ENCODE peak calls at places on chromosomes 11 and 22, in four cellular contexts. J, F, S and U are unnamed samples.

GRCh38 chr11:3037945-3038271 is 19.3 kb downstream of the CARS1 start:
- DNase-seq in J (no peak), S (no peak), F (no peak), U (no peak)

GRCh38 chr11:12270215-12270797 is 107.1 kb upstream of the PARVA start:
- DNase-seq in J (no peak), S (no peak), F (no peak), U (no peak)

GRCh38 chr22:42172385-42173172 is 42.0 kb upstream of the CYP2D6 start:
- DNase-seq in F (no peak), J (no peak), S (no peak), U (no peak)

GRCh38 chr11:61820174-61820573 is 3.4 kb upstream of the FADS1 start:
- DNase-seq in F (no peak), S (no peak), J (no peak), U (peak)

GRCh38 chr11:111554532-111554931 is 14.0 kb downstream of the LAYN start:
- DNase-seq in F (no peak), S (no peak), J (no peak), U (peak)

GRCh38 chr11:62911137-62912130 is 9.7 kb downstream of the CHRM1 start:
- DNase-seq in J (no peak), F (no peak), S (no peak), U (no peak)

GRCh38 chr11:96267001-96267489 is 76.0 kb downstream of the MAML2 start:
- DNase-seq in J (no peak), F (no peak), S (no peak), U (no peak)

GRCh38 chr11:9802291-9802861 is 138.5 kb downstream of the SWAP70 start:
- DNase-seq in J (no peak), S (no peak), F (no peak), U (peak)

GRCh38 chr11:128868851-128869671 is 2.0 kb upstream of the KCNJ1 start:
- DNase-seq in F (no peak), S (peak), J (no peak), U (no peak)

GRCh38 chr11:120197977-120198376 is 12.9 kb upstream of the OAF start:
- DNase-seq in J (no peak), F (no peak), S (no peak), U (no peak)

GRCh38 chr11:11746454-11746853 is 95.3 kb upstream of the USP47 start:
- DNase-seq in S (no peak), J (no peak), F (no peak), U (no peak)

GRCh38 chr22:28882545-28882877 is 861 bp upstream of the ZNRF3 start:
- DNase-seq in S (no peak), J (peak), F (peak), U (no peak)

GRCh38 chr11:92211576-92212167 is 12.9 kb upstream of the FAT3 start:
- DNase-seq in F (peak), S (no peak), J (no peak), U (no peak)

GRCh38 chr11:4922304-4922703 is 1.8 kb downstream of the OR51G1 start:
- DNase-seq in J (no peak), S (no peak), F (no peak), U (no peak)

GRCh38 chr11:96318399-96318798 is 24.6 kb downstream of the MAML2 start:
- DNase-seq in J (no peak), S (no peak), F (no peak), U (no peak)

GRCh38 chr11:108511851-108512474 is 13.8 kb upstream of the POGLUT3 start:
- DNase-seq in F (no peak), J (no peak), S (no peak), U (peak)

GRCh38 chr11:3129591-3130268 is 35.4 kb downstream of the OSBPL5 start:
- DNase-seq in J (no peak), S (no peak), F (no peak), U (no peak)

GRCh38 chr11:112661571-112661970 is 299.6 kb upstream of the NCAM1 start:
- DNase-seq in F (no peak), S (no peak), J (no peak), U (no peak)

GRCh38 chr11:16891170-16891569 is 123.0 kb downstream of the PLEKHA7 start:
- DNase-seq in F (no peak), J (no peak), S (no peak), U (no peak)

GRCh38 chr11:115660072-115660805 is 156.0 kb upstream of the CADM1 start:
- DNase-seq in F (no peak), J (no peak), S (no peak), U (no peak)

GRCh38 chr22:26017932-26018331 is 151.3 kb upstream of the SEZ6L start:
- DNase-seq in S (no peak), J (no peak), F (no peak), U (no peak)

GRCh38 chr11:69127091-69127850 is 28.5 kb upstream of the SMIM38 start:
- DNase-seq in J (no peak), F (peak), S (no peak), U (no peak)

GRCh38 chr22:27542602-27543001 is 259.0 kb downstream of the MN1 start:
- DNase-seq in F (no peak), J (no peak), S (no peak), U (no peak)

GRCh38 chr22:32830473-32830872 is 29.0 kb downstream of the TIMP3 start:
- DNase-seq in F (peak), J (no peak), S (no peak), U (no peak)

GRCh38 chr11:45641961-45642360 is 23.5 kb downstream of the CHST1 start:
- DNase-seq in S (no peak), J (no peak), F (no peak), U (no peak)

GRCh38 chr22:49785841-49786451 is 41.7 kb downstream of the BRD1 start:
- DNase-seq in S (no peak), F (no peak), J (no peak), U (no peak)

GRCh38 chr11:64372802-64373597 is 14.0 kb downstream of the RPS6KA4 start:
- DNase-seq in S (no peak), J (peak), F (no peak), U (no peak)

GRCh38 chr22:47618180-47618579 is 855.7 kb downstream of the TBC1D22A start:
- DNase-seq in J (no peak), F (no peak), S (no peak), U (no peak)

GRCh38 chr11:94597896-94598295 is 30.7 kb downstream of the PIWIL4 start:
- DNase-seq in J (no peak), S (no peak), F (no peak), U (no peak)

GRCh38 chr11:110311783-110312578 is 15.6 kb upstream of the RDX start:
- DNase-seq in S (no peak), F (no peak), J (no peak), U (no peak)

GRCh38 chr11:66970808-66971442 is 4.2 kb upstream of the C11orf86 start:
- DNase-seq in J (peak), S (no peak), F (peak), U (peak)

GRCh38 chr11:68780829-68781228 is 29.5 kb upstream of the TESMIN start:
- DNase-seq in F (peak), S (no peak), J (peak), U (no peak)

GRCh38 chr11:41498726-41499125 is 39.3 kb upstream of the LRRC4C start:
- DNase-seq in F (no peak), S (no peak), J (no peak), U (no peak)

GRCh38 chr11:40104941-40105550 is 1354.4 kb downstream of the LRRC4C start:
- DNase-seq in J (no peak), S (no peak), F (no peak), U (no peak)

GRCh38 chr11:67563354-67564114 is 20.1 kb upstream of the GSTP1 start:
- DNase-seq in J (peak), S (no peak), F (peak), U (no peak)

GRCh38 chr22:48278620-48279464 is 1516.4 kb downstream of the TBC1D22A start:
- DNase-seq in J (no peak), S (no peak), F (no peak), U (no peak)

GRCh38 chr22:37848587-37849088 is 581 bp upstream of the EIF3L start:
- DNase-seq in F (no peak), S (peak), J (peak), U (no peak)

GRCh38 chr11:129814244-129814992 is 1.2 kb upstream of the TMEM45B start:
- DNase-seq in S (peak), F (no peak), J (no peak), U (no peak)

GRCh38 chr22:21866821-21867527 is 471 bp downstream of the MAPK1 start:
- DNase-seq in F (peak), J (no peak), S (no peak), U (no peak)

GRCh38 chr11:58446294-58446693 is 4.3 kb upstream of the OR5B12 start:
- DNase-seq in J (no peak), S (no peak), F (no peak), U (no peak)

DNA sequence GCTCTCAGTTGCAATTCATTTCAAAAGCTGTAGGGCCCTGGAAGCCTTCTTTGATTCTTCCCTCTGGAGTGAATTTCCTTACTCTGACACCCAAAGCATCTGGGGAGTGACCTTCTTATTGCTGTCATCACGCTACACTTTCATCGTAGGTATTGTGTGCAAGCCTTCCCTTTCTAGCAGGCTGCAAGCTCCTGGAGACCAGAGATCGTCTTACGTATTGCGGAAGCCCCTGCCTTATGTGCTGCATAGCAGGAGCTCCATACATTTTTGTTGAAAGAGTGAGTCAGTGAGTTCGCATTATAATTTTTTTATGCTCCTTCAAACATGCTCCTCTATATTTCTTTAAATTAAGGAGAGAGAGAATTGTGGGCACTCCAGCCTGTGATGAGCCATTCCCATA is 21.2 kb upstream of the TMEM218 start:
- DNase-seq in J (no peak), F (no peak), S (no peak), U (no peak)
- H3K27ac ChIP-seq in J (no peak), F (no peak), S (no peak), U (no peak)

DNA sequence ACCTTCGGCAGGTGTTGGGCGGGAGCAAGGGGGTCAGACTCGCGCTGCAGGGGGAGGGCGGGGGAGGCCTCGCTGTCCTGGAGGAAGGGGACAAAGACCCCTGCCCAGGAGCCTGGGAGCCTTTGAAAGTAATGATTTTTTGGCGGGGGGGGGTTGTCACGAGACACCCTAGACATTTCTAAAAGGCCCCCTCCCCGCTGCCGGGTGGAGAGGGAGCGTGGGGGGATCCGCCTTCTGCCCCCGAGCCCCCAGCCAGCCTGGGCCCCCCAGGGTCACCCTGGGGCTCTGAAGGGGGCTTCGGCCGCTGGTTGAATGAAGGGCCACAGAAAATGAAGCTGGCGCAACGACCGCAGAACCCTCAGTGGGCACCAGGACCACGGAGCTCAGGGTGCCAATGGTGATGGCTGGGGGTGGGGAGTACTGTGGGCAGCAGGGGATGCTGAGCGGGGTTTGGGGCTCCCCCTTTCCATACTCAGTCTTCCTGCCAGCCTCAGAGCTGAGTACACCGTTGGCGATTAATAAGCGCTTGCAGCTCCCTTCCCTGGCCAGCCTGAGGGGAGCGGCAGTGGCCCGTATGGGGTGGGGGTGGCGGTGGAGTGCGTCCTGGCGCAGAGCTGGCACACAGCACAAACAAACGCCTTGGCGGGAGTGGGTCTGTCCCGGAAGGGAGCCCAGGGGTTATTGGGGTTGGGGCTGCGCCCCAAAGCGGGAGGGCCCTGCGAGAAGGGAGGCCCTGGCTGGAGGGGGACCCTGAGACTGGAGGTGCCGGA is 1.2 kb upstream of the DUSP8 start:
- DNase-seq in S (peak), F (no peak), J (no peak), U (no peak)
- H3K27ac ChIP-seq in S (peak), F (no peak), J (peak), U (peak)

DNA sequence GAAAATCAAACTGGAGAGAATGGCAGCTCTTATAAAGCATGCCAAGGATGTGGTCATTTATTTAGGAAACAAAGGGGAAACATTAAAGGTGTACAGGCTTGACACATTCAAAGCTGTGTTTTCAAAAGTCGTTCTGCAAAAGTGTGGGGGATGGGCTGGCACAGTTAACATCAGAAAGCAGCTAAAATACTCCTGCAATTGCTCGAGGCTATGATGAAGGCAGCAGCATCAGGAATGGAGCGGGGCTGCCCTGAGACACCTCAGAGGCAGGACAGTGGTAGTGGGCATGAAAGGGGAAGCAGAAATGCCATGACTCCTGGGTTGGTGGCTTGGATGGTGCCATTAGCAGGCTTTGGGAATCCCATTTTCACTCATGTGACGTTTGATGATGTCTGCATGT is 701 bp downstream of the NCAPD3 start:
- DNase-seq in J (no peak), F (no peak), S (no peak), U (no peak)
- H3K27ac ChIP-seq in J (peak), F (no peak), S (peak), U (no peak)

GRCh38 chr22:31187627-31188026 is 24.5 kb upstream of the LIMK2 start:
- DNase-seq in S (no peak), F (no peak), J (no peak), U (no peak)
- H3K27ac ChIP-seq in S (no peak), F (no peak), J (no peak), U (no peak)